ENCODE peak calls at places on chromosome 15, in nine cellular contexts. J, M, S, O, R, B, I, H and C are unnamed samples.

GRCh38 chr15:57610130-57610529 is 18.4 kb downstream of the MYZAP start:
- DNase-seq in S (peak), I (no peak), O (no peak), J (peak), R (no peak), B (peak), M (no peak), H (no peak), C (no peak)

GRCh38 chr15:73683257-73683623 is 943 bp upstream of the CD276 start:
- DNase-seq in S (no peak), B (no peak), M (no peak), I (no peak), H (no peak), J (no peak), O (no peak), R (no peak), C (no peak)

GRCh38 chr15:61118885-61119284 is 110.2 kb downstream of the RORA start:
- DNase-seq in H (no peak), S (no peak), J (no peak), R (no peak), B (no peak), M (no peak), O (no peak), I (no peak), C (no peak)

GRCh38 chr15:78355185-78355584 is 15.0 kb downstream of the CRABP1 start:
- DNase-seq in H (no peak), S (no peak), B (no peak), J (no peak), O (no peak), M (no peak), R (no peak), I (no peak), C (no peak)

GRCh38 chr15:34018021-34018645 is 20.9 kb downstream of the AVEN start:
- DNase-seq in I (no peak), S (no peak), H (peak), J (no peak), B (no peak), M (no peak), O (no peak), R (no peak), C (no peak)

GRCh38 chr15:100596792-100597191 is 5.2 kb downstream of the LINS1 start:
- DNase-seq in J (no peak), S (no peak), R (no peak), B (no peak), H (peak), I (no peak), M (no peak), O (no peak), C (no peak)

GRCh38 chr15:30953731-30954378 is 37.6 kb downstream of the MTMR10 start:
- DNase-seq in J (peak), O (no peak), I (no peak), H (no peak), R (no peak), S (peak), M (peak), B (peak), C (no peak)

GRCh38 chr15:57079907-57080750 is 161.7 kb downstream of the TCF12 start:
- DNase-seq in O (no peak), H (no peak), B (no peak), J (no peak), S (no peak), I (peak), M (no peak), R (no peak), C (no peak)

GRCh38 chr15:58795825-58796224 is 24.7 kb downstream of the MINDY2 start:
- DNase-seq in H (no peak), I (no peak), R (no peak), S (no peak), B (no peak), O (no peak), M (no peak), J (no peak), C (no peak)

GRCh38 chr15:101642361-101642760 is 9.8 kb downstream of the TM2D3 start:
- DNase-seq in O (no peak), M (no peak), H (no peak), S (no peak), R (no peak), I (no peak), J (no peak), B (no peak), C (no peak)

GRCh38 chr15:31502541-31503229 is 176.1 kb downstream of the KLF13 start:
- DNase-seq in R (no peak), H (no peak), S (no peak), J (no peak), B (no peak), O (no peak), M (no peak), I (no peak), C (no peak)

GRCh38 chr15:48520376-48521155 is 124.9 kb downstream of the FBN1 start:
- DNase-seq in I (no peak), S (no peak), R (no peak), B (no peak), H (no peak), J (no peak), O (peak), M (no peak), C (no peak)

GRCh38 chr15:100902436-100903190 is 16.5 kb upstream of the LRRK1 start:
- DNase-seq in M (peak), J (peak), I (no peak), R (peak), O (peak), H (no peak), B (peak), S (peak), C (no peak)

GRCh38 chr15:49495993-49496747 is 73.1 kb downstream of the FGF7 start:
- DNase-seq in O (no peak), M (no peak), J (no peak), S (no peak), R (no peak), B (peak), H (no peak), I (no peak), C (no peak)

GRCh38 chr15:27826902-27827321 is 272.2 kb downstream of the OCA2 start:
- DNase-seq in H (no peak), O (no peak), B (peak), M (no peak), S (no peak), J (no peak), I (no peak), R (no peak), C (no peak)

GRCh38 chr15:61794881-61795280 is 265.4 kb downstream of the VPS13C start:
- DNase-seq in I (no peak), R (no peak), M (no peak), H (no peak), O (no peak), S (no peak), B (no peak), J (peak), C (no peak)

GRCh38 chr15:37824717-37825382 is 109.6 kb upstream of the TMCO5A start:
- DNase-seq in B (peak), O (peak), S (peak), I (no peak), M (peak), R (no peak), J (peak), H (no peak), C (no peak)

GRCh38 chr15:51726302-51727073 is 11.0 kb downstream of the LYSMD2 start:
- DNase-seq in O (peak), S (peak), R (peak), B (peak), H (no peak), M (no peak), J (peak), I (no peak), C (no peak)

GRCh38 chr15:31037731-31038477 is 46.5 kb upstream of the MTMR10 start:
- DNase-seq in S (no peak), M (no peak), J (no peak), O (no peak), R (no peak), I (no peak), B (no peak), H (no peak), C (no peak)

GRCh38 chr15:38853608-38854007 is 289.0 kb upstream of the RASGRP1 start:
- DNase-seq in M (no peak), I (peak), R (no peak), J (peak), S (no peak), O (no peak), H (no peak), B (peak), C (no peak)

GRCh38 chr15:57751177-57751800 is 44.8 kb downstream of the POLR2M start:
- DNase-seq in S (no peak), O (peak), B (peak), R (no peak), H (no peak), M (no peak), J (peak), I (peak), C (no peak)

GRCh38 chr15:33150516-33150915 is 44.0 kb downstream of the FMN1 start:
- DNase-seq in M (no peak), J (no peak), R (no peak), O (no peak), H (no peak), B (no peak), S (no peak), I (no peak), C (no peak)

GRCh38 chr15:49223536-49224274 is 53.7 kb downstream of the GALK2 start:
- DNase-seq in R (no peak), B (no peak), I (no peak), J (no peak), S (no peak), H (no peak), O (no peak), M (no peak), C (no peak)

GRCh38 chr15:98288091-98288590 is 327.6 kb downstream of the ARRDC4 start:
- DNase-seq in H (no peak), O (no peak), S (no peak), J (no peak), R (no peak), I (no peak), B (no peak), M (no peak), C (no peak)

GRCh38 chr15:57340673-57341259 is 35.5 kb upstream of the CGNL1 start:
- DNase-seq in I (peak), M (peak), J (peak), H (no peak), O (peak), R (peak), S (no peak), B (peak), C (no peak)

GRCh38 chr15:81071130-81071529 is 62.9 kb upstream of the CFAP161 start:
- DNase-seq in O (no peak), S (no peak), H (no peak), I (no peak), R (no peak), J (peak), B (peak), M (no peak), C (no peak)

GRCh38 chr15:56913670-56914069 is 4.8 kb upstream of the TCF12 start:
- DNase-seq in J (peak), B (peak), O (no peak), H (no peak), S (no peak), R (no peak), I (no peak), M (no peak), C (no peak)

GRCh38 chr15:49831206-49831965 is 210.5 kb downstream of the DTWD1 start:
- DNase-seq in O (no peak), B (peak), I (no peak), M (no peak), J (peak), H (no peak), S (peak), R (peak), C (no peak)

GRCh38 chr15:45091161-45091560 is 22.8 kb downstream of the DUOX2 start:
- DNase-seq in I (no peak), S (no peak), M (no peak), H (no peak), B (peak), J (peak), O (peak), R (no peak), C (no peak)

GRCh38 chr15:32861741-32862140 is 143.9 kb downstream of the GREM1 start:
- DNase-seq in S (peak), J (peak), H (no peak), O (no peak), R (no peak), B (peak), M (no peak), I (peak), C (no peak)

GRCh38 chr15:44738340-44738984 is 2.1 kb downstream of the TRIM69 start:
- DNase-seq in H (no peak), O (peak), S (no peak), M (no peak), R (no peak), B (peak), I (peak), J (no peak), C (no peak)

GRCh38 chr15:62889734-62890505 is 152.6 kb upstream of the TPM1 start:
- DNase-seq in H (no peak), I (no peak), O (no peak), S (peak), R (peak), J (no peak), M (no peak), B (peak), C (no peak)

GRCh38 chr15:62886431-62887071 is 156.0 kb upstream of the TPM1 start:
- DNase-seq in M (no peak), S (no peak), B (peak), R (no peak), J (peak), I (no peak), O (peak), H (no peak), C (no peak)

GRCh38 chr15:62887113-62887570 is 155.4 kb upstream of the TPM1 start:
- DNase-seq in H (no peak), M (no peak), O (no peak), R (no peak), I (no peak), B (peak), J (no peak), S (no peak), C (no peak)

GRCh38 chr15:62888628-62889027 is 153.9 kb upstream of the TPM1 start:
- DNase-seq in I (no peak), R (no peak), S (no peak), H (no peak), O (no peak), J (no peak), M (no peak), B (peak), C (no peak)

GRCh38 chr15:62889141-62889661 is 153.3 kb upstream of the TPM1 start:
- DNase-seq in O (no peak), M (no peak), H (no peak), J (no peak), R (no peak), I (no peak), S (no peak), B (no peak), C (no peak)
- TF ChIP-seq CTCF in O (no peak), M (no peak), H (no peak), J (no peak), R (no peak), I (no peak), S (no peak), B (no peak), C (no peak)

GRCh38 chr15:40042791-40043320 is 3.9 kb upstream of the SRP14 start:
- DNase-seq in R (no peak), I (no peak), J (no peak), M (no peak), B (no peak), H (no peak), S (no peak), O (no peak), C (no peak)

GRCh38 chr15:40040293-40040635 is 1.3 kb upstream of the SRP14 start:
- DNase-seq in B (no peak), M (no peak), J (no peak), R (no peak), H (no peak), O (no peak), S (no peak), I (no peak), C (no peak)

GRCh38 chr15:40040770-40041169 is 1.8 kb upstream of the SRP14 start:
- DNase-seq in O (peak), B (no peak), M (no peak), S (no peak), R (no peak), I (no peak), H (no peak), J (no peak), C (no peak)

GRCh38 chr15:40038267-40038653 is 721 bp downstream of the SRP14 start:
- DNase-seq in J (no peak), S (no peak), O (no peak), H (no peak), M (no peak), B (peak), I (no peak), R (no peak), C (no peak)

DNA sequence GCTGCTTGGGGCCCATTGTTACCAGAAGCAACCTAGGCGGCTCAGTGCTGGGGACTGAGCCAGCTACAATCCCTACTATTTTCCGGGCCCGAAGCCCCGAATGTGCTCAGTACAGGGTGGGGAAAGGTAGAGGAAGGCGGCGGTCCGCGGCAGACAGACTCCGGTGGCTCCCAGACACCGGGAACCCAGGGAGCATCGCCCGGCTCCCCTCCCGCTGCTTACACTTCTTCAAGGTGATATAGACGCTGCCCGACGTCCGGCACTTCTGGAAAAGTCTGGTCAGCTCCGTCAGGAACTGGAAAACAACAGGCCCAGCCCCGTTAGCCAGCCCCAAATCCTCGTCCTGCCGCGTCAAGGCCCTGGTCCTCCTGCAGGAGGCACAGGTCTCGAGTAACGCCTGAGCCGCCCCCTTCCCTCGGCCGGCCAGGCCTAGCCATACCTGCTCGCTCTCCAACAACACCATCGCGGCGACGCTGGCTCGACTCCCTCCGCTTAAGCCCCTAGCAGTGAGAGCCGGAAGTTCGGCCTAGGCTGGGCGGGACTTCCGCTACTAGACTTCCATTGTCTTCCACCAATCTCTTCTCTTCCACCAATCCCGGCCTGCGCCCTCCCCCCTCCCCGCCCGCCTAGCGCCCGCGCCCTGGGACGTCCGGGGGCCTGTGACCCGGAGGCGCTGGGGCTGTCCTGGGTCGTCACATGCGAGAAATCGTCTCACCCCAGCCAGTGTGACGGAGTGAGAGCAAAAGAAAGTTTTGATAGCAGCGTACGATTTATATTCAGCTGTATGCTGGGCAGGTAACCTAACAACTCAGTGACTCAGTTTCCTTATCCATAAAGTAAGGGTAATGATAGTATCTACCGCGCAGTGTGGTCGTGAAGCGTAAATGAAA is at the start of gene SRP14:
- DNase-seq in J (peak), I (peak), R (peak), B (peak), S (peak), M (peak), O (peak), H (peak), C (peak)
- TF ChIP-seq CTCF in J (no peak), I (no peak), R (peak), B (no peak), S (no peak), M (no peak), O (peak), H (no peak), C (peak)

GRCh38 chr15:41972341-41973237 is at the start of gene EHD4:
- DNase-seq in I (peak), S (peak), B (peak), O (peak), J (peak), H (peak), R (peak), M (peak), C (peak)
- TF ChIP-seq CTCF in I (peak), S (peak), B (peak), O (peak), J (peak), H (peak), R (peak), M (no peak), C (peak)

GRCh38 chr15:68818671-68819450 is 1.8 kb downstream of the ANP32A start:
- DNase-seq in I (peak), O (peak), M (peak), R (peak), S (peak), B (no peak), H (peak), J (no peak), C (peak)

GRCh38 chr15:68816158-68816557 is 4.5 kb downstream of the ANP32A start:
- DNase-seq in J (no peak), I (no peak), H (no peak), S (no peak), B (no peak), O (no peak), M (no peak), R (no peak), C (no peak)

GRCh38 chr15:68816795-68817303 is 3.8 kb downstream of the ANP32A start:
- DNase-seq in I (no peak), S (no peak), M (peak), J (no peak), H (no peak), O (peak), R (no peak), B (no peak), C (no peak)

GRCh38 chr15:68818088-68818670 is 2.5 kb downstream of the ANP32A start:
- DNase-seq in I (peak), H (peak), B (peak), R (peak), S (peak), M (peak), O (peak), J (peak), C (peak)

DNA sequence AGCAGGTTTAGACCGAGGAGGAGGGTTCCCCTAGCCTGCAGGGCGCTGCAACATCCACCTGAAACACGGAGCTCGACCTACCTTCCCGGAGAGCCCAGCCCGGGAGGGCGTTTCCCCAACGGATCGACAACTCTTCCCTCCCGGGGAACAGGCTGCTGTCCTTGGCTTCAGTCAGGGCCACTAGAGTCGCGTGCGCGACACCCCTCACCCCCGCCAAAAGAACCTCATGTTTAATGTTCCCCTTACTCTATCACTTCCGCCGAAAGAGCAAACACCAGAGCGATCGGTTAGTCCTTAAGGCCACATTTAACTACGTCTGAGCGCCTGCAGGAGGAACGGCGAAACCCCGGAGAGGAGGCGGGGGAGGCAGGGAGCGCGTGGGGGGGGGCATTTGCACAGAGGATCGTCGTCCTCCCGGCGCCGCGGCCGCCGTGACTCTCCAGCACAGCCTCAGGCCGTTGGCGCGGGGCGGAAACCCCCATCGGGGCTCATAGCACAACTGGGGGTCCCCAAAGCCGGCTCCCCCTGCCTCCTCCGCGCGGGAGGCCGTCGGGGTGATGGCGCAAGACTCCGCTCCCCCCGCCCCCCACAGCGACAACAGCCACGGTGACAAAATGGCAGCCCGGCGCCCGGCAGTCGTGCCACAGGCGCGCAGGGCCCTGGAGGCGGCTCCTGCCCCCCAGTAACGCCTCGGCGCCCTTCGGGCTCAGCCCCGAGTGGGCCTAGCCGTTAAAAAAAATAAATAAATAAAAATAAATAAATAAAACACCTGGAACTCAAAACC is 3.2 kb downstream of the ANP32A start:
- DNase-seq in S (peak), O (peak), I (peak), J (peak), B (peak), M (peak), R (peak), H (peak), C (no peak)
- TF ChIP-seq CTCF in S (no peak), O (no peak), I (no peak), J (no peak), B (no peak), M (no peak), R (no peak), H (no peak), C (no peak)

GRCh38 chr15:90818251-90819210 is 49.9 kb upstream of the FURIN start:
- DNase-seq in M (peak), H (peak), R (no peak), B (no peak), J (no peak), S (no peak), I (no peak), O (peak), C (no peak)
- TF ChIP-seq CTCF in M (peak), H (peak), R (no peak), B (no peak), J (peak), S (no peak), I (no peak), O (peak), C (peak)

GRCh38 chr15:25134546-25134945 is 179.8 kb downstream of the SNRPN start:
- DNase-seq in B (peak), J (peak), O (peak), R (no peak), I (no peak), M (no peak), S (no peak), H (no peak), C (no peak)

GRCh38 chr15:25137013-25137412 is 182.2 kb downstream of the SNRPN start:
- DNase-seq in B (no peak), O (no peak), M (no peak), R (no peak), I (no peak), H (no peak), J (no peak), S (no peak), C (no peak)

GRCh38 chr15:25133804-25134203 is 179.0 kb downstream of the SNRPN start:
- DNase-seq in M (no peak), H (no peak), B (peak), R (no peak), O (no peak), S (no peak), I (no peak), J (no peak), C (no peak)

GRCh38 chr15:25136119-25136518 is 181.3 kb downstream of the SNRPN start:
- DNase-seq in B (peak), O (peak), S (no peak), I (no peak), H (no peak), R (no peak), J (peak), M (no peak), C (no peak)
- TF ChIP-seq CTCF in B (peak), O (peak), S (peak), I (peak), H (no peak), R (no peak), J (peak), M (no peak), C (peak)